ENCODE peak calls at places on chromosomes 7 and 10, in six cellular contexts. B is fibroblast of the aortic adventitia, T is neural crest cell, H is LNCaP clone FGC, D is endothelial cell of umbilical vein, F is left ventricle myocardium inferior. C is an unnamed sample.

GRCh38 chr7:142583424-142583823 is 165.8 kb upstream of the PRSS1 start:
- DNase-seq in B (peak), T (no peak), H (no peak), D (peak), F (no peak), C (peak)

GRCh38 chr10:6061056-6061455 is 1.1 kb downstream of the IL2RA start:
- DNase-seq in B (no peak), T (no peak), H (no peak), D (no peak), F (no peak), C (no peak)

GRCh38 chr7:140923358-140924006 is 1.2 kb downstream of the BRAF start:
- DNase-seq in B (peak), T (no peak), H (no peak), D (peak), F (no peak), C (no peak)

GRCh38 chr10:43407148-43407575 is 1.8 kb downstream of the HNRNPF start:
- DNase-seq in B (peak), T (peak), H (no peak), D (peak), F (peak), C (no peak)

GRCh38 chr10:110448682-110449418 is 48.9 kb upstream of the DUSP5 start:
- DNase-seq in B (no peak), T (no peak), H (no peak), D (no peak), F (no peak), C (no peak)

GRCh38 chr7:7512861-7513597 is 22.6 kb downstream of the COL28A1 start:
- DNase-seq in B (no peak), T (no peak), H (no peak), D (no peak), F (no peak), C (no peak)

GRCh38 chr10:46556515-46557318 is at the start of gene GPRIN2:
- DNase-seq in B (no peak), T (peak), H (no peak), D (no peak), F (peak), C (no peak)

GRCh38 chr10:33165911-33166310 is 168.6 kb downstream of the NRP1 start:
- DNase-seq in B (no peak), T (no peak), H (no peak), D (no peak), F (no peak), C (no peak)

GRCh38 chr10:78524941-78525340 is 491.3 kb downstream of the RPS24 start:
- DNase-seq in B (no peak), T (no peak), H (no peak), D (no peak), F (no peak), C (no peak)

DNA sequence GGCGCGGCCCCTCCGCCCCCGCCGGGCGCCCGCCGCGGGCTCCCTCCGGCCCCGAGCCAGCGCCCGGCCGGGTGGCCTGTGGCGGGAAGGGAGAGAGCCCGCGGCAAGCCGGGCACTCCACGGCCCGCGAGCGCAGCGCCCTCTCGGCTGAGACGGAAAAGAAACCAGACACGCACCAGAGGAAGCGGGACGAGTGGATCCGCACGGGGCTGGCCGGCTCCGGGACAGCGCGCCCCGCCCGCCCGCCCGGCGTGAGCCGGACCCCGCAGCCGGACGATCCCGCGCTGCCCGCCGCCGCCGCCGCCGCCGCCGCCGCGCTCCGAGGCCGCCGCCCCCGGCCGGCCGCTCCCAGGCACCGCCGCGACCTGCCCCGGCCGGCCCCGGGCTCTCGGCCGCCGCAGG is 300 bp downstream of the ARHGAP21 start:
- DNase-seq in B (no peak), T (no peak), H (no peak), D (no peak), F (no peak), C (no peak)
- TF ChIP-seq CTCF in B (no peak), T (no peak), H (peak), D (no peak), F (no peak), C (no peak)

DNA sequence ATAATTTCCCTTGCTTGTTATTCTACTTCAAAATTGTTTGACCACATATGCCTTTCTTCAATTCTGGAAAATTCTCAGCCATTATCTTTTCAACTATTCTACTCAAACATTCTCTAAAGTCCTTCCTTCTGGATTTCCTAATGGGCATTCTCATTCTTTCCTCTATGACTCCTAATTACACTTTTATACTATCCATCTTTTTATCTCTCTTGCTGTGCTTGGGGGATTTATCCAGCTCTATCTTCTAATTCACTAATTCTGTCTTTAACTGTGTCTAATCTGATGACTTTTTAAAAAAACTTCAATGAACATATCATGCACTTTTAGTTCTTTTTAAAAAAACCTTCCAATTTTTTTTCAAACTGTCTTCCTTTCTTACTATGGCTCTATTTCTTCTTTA is 38.4 kb downstream of the C10orf143 start:
- DNase-seq in B (no peak), T (no peak), H (no peak), D (no peak), F (no peak), C (no peak)
- TF ChIP-seq CTCF in B (no peak), T (no peak), H (no peak), D (no peak), F (no peak), C (no peak)

DNA sequence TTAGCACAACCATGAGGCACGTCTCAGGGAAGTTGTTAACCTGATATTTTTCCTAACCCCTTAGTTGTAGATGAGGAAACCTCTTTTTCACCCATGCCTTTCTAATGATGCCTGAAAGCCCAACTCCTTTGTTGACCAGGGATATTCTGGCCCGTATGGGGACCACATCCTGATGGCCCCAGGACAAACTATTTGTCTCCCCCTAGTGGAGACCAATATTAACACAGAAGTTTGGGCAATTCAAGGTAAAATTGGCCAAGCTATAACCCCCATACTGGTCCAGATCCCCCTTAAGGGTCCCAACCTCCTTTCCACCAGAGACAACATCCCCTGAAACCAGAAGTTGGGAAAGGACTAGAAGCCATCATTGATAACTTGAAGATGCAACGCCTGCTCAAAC is 893.3 kb downstream of the SORCS1 start:
- DNase-seq in B (no peak), T (no peak), H (no peak), D (no peak), F (no peak), C (no peak)
- TF ChIP-seq CTCF in B (no peak), T (peak), H (no peak), D (no peak), F (no peak), C (no peak)

GRCh38 chr7:151013728-151014497 is 10.4 kb downstream of the ATG9B start:
- DNase-seq in B (no peak), T (no peak), H (no peak), D (no peak), F (peak), C (peak)
- TF ChIP-seq CTCF in B (peak), T (no peak), H (no peak), D (no peak), F (no peak), C (no peak)

GRCh38 chr10:117163061-117163953 is 25.2 kb upstream of the VAX1 start:
- DNase-seq in B (no peak), T (peak), H (no peak), D (no peak), F (no peak), C (no peak)
- TF ChIP-seq CTCF in B (no peak), T (peak), H (no peak), D (no peak), F (no peak), C (no peak)

DNA sequence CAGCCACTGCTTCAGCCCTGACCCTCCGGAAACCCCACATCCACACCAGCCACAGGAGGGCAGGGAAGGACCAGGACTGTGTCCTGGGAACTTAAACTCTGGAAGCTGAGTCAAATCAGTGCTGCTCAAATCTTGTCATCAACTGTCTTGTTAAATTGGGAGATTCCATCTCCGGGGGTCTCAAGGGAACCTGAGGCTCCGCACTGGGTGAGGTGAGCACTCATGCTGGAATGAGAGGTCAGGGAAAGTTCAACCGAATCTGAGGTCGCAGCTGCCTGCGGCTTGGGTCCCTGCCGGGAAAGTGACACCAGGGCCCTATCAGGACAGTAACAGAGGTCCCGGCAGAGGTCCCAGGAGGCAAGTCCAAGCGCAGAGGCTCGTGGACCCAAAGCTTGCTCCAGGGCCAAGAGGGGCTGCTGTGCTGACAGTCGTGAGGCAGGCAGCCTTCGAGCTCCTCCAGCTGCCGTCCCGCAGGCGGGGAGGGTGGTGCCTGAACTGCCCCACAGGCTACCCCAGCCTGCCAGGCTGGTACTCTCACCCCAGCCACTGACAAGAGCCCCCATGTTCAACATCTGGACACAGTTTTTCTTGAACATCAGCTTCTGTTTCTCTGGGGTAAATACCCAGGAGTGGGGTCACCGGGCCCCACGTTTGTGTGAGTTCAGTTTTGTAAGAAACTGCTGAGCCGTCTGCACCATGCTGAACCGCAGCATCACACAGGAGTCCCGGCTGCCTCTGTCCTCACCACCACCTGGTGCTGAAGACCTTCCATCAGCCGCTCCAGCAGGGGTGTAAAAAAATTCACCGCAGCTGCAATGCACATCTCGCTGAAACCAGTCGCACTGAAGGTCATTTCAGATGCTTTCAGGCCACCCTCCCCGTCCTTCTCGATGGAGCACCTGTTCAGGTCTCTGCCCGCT is 101.0 kb downstream of the DIP2C start:
- DNase-seq in B (peak), T (no peak), H (no peak), D (no peak), F (peak), C (no peak)
- TF ChIP-seq CTCF in B (peak), T (no peak), H (no peak), D (no peak), F (peak), C (no peak)

GRCh38 chr10:48764486-48764885 is 79.8 kb downstream of the WDFY4 start:
- DNase-seq in B (no peak), T (no peak), H (no peak), D (no peak), F (no peak), C (no peak)
- TF ChIP-seq CTCF in B (no peak), T (no peak), H (no peak), D (no peak), F (no peak), C (no peak)

GRCh38 chr10:104123397-104123796 is 1.4 kb downstream of the SFR1 start:
- DNase-seq in B (peak), T (no peak), H (no peak), D (peak), F (no peak), C (no peak)
- TF ChIP-seq CTCF in B (peak), T (peak), H (peak), D (peak), F (peak), C (peak)

GRCh38 chr10:3239066-3239919 is 66.7 kb upstream of the PITRM1 start:
- DNase-seq in B (peak), T (peak), H (no peak), D (peak), F (peak), C (peak)
- TF ChIP-seq CTCF in B (peak), T (peak), H (peak), D (peak), F (peak), C (peak)